ENCODE peak calls at places on chromosome 15, in four cellular contexts. O, M, S and F are unnamed samples. For H3K9me3, the result is how much of the 10 kb centered on the place peaks cover.

GRCh38 chr15:98541519-98541918 is 106.8 kb upstream of the IGF1R start:
- DNase-seq in O (no peak), M (no peak), S (no peak), F (no peak)

GRCh38 chr15:80177151-80177550 is 24.4 kb downstream of the FAH start:
- DNase-seq in O (no peak), M (no peak), S (no peak), F (no peak)

GRCh38 chr15:67100808-67101581 is 35.6 kb downstream of the SMAD3 start:
- DNase-seq in O (no peak), M (no peak), S (no peak), F (no peak)

GRCh38 chr15:90021108-90021507 is 20.0 kb downstream of the ZNF710 start:
- DNase-seq in O (peak), M (no peak), S (peak), F (no peak)

GRCh38 chr15:96181217-96181616 is 149.3 kb upstream of the NR2F2 start:
- DNase-seq in O (no peak), M (no peak), S (no peak), F (no peak)

GRCh38 chr15:67998599-67999122 is 55.5 kb upstream of the PIAS1 start:
- DNase-seq in O (peak), M (no peak), S (no peak), F (no peak)

GRCh38 chr15:50028323-50028722 is 90.7 kb downstream of the ATP8B4 start:
- DNase-seq in O (no peak), M (no peak), S (no peak), F (no peak)

GRCh38 chr15:38079236-38079635 is 144.8 kb downstream of the TMCO5A start:
- DNase-seq in O (no peak), M (no peak), S (no peak), F (no peak)

GRCh38 chr15:83372434-83372873 is 74.7 kb upstream of the SH3GL3 start:
- DNase-seq in O (no peak), M (no peak), S (no peak), F (no peak)

GRCh38 chr15:75758071-75758872 is 45.6 kb upstream of the CSPG4 start:
- DNase-seq in O (peak), M (peak), S (peak), F (peak)
- TF ChIP-seq POLR2A in O (peak), M (peak), S (peak), F (no peak)

DNA sequence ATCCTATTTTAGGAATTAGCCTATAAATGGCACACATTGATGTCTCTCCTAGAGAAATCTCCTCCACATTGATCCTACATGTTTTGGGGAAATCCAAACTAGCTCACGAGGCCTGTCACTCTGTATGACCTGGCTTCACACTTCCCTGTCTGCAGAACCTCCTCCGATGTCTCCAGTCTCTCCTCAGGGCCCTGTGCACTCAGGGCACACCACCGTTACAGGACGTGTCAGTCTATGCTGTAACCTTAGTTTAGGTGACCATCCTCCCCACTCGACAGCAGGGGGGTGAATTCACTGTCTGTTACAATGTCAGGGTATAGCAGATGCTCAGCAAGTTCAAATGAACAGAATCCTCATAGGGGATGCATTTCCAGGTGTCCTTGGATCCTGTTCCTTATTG is 249.1 kb downstream of the OCA2 start:
- DNase-seq in O (no peak), M (no peak), S (no peak), F (no peak)
- H3K9me3 ChIP-seq in O (under half), M (under half), S (under half), F (under half)

DNA sequence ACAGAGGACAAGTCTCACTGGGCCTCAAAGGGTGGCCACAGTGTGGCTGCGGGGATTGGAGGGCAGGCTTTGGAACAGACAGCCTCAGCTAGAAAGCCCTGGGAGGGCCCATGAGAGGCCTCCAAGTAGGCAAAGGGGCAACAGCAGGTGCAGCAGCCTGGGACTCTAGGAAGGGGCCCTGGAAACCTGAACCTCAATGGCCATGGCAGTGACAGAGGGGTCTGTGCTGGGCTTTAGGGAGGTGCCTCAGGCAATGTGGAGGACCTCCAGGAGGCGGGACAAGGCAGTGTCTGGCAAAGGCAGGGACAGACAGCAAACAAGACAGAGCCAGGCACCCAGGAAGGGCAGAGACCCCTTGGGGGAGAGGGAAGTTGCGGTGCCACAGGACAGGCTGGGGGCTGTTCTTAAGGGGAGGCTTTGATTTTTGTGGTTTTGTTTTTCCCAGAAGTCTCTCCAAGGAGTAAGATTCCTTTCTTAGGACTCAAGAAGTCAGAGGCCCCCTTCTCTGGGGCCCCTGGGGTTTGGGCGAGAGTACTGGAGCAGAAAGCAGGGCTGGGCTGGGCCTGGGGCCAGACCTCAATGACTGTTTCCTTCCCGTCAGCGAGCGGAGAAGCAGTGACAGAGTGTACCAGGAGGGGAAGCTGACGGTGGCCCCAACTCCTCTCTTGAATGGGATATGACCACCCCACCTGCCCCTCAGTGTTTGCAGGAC is 9.7 kb downstream of the STOML1 start:
- DNase-seq in O (peak), M (no peak), S (peak), F (peak)
- TF ChIP-seq EP300 in O (peak), M (no peak), S (peak), F (no peak)

GRCh38 chr15:40441736-40442531 is 1.2 kb downstream of the BAHD1 start:
- DNase-seq in O (peak), M (peak), S (no peak), F (no peak)

GRCh38 chr15:40439461-40440299 is 1.1 kb upstream of the BAHD1 start:
- DNase-seq in O (peak), M (peak), S (peak), F (no peak)

GRCh38 chr15:40438712-40439111 is 2.0 kb upstream of the BAHD1 start:
- DNase-seq in O (no peak), M (no peak), S (no peak), F (no peak)

GRCh38 chr15:40441012-40441735 is 421 bp downstream of the BAHD1 start:
- DNase-seq in O (no peak), M (peak), S (no peak), F (peak)

DNA sequence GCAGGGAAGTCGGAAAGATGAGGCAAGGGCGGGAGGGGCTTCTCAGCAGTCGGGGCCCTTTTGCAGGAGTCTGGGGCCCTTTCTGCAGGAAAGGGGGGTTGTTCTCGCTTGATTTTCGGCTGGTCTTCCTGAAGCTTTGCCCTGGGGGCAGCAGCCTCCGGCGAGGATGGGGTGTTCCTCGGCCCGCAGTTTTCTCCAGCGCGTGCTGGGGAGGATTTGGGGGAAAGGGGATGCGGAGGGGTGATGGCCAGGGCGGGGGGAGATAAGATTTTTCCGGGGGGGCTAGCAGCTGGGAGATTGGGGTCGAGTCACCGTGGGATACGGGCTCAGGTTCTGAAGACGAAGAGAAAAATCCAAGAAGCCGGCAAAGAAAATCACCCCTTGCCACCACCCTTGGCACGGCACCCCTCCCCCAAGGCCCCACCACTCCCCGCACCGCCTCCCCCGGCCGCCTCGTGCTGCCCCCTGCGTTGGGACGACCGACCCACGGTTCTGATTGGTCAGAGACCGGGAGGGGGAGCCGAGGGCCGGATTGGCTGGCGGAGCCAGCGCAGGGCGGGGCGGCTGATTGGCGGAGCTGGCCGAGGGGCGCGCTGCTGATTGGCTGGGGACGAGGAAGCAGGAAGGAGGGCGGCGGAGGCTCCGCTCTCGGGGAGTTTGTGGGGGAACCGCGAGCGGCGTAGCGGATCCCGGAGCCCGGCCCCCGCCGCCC is at the start of gene BAHD1:
- DNase-seq in O (peak), M (peak), S (peak), F (peak)
- TF ChIP-seq POLR2A in O (peak), M (no peak), S (peak), F (peak)

GRCh38 chr15:99620178-99620577 is 54.4 kb downstream of the MEF2A start:
- DNase-seq in O (no peak), M (no peak), S (no peak), F (no peak)

GRCh38 chr15:99616773-99617342 is 51.1 kb downstream of the MEF2A start:
- DNase-seq in O (no peak), M (no peak), S (no peak), F (no peak)

GRCh38 chr15:99619712-99620111 is 53.9 kb downstream of the MEF2A start:
- DNase-seq in O (no peak), M (no peak), S (no peak), F (no peak)

GRCh38 chr15:99621767-99622166 is 56.0 kb downstream of the MEF2A start:
- DNase-seq in O (no peak), M (no peak), S (no peak), F (no peak)

DNA sequence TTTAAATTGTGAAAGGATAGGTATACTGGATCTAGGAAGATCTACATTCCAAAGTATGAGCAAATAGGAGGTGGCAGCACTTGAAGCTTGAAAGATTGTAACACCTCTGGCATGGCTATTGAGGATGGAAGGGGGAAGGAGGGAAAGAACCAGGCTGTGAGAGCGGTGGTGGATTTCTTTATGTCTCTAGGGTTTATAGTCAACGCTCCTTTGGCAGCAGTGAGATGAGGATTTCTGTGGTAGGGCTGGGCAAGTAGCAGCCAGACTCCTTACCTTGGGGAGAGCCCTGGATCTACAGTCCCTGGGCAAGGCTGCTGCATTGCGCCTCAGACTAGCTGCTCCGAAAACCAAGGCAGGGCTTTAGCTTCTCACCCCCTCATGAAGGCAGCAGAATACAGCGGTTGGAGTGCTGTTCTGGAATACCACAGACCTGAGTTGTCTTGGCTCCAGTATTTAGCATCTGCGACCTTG is 53.2 kb downstream of the MEF2A start:
- DNase-seq in O (no peak), M (no peak), S (peak), F (no peak)
- H3K9me3 ChIP-seq in O (under half), M (under half), S (under half), F (under half)

GRCh38 chr15:93066103-93066725 is 22.8 kb downstream of the RGMA start:
- DNase-seq in O (no peak), M (no peak), S (no peak), F (no peak)
- TF ChIP-seq EP300 in O (peak), M (no peak), S (no peak), F (no peak)

GRCh38 chr15:84752195-84752594 is 3.8 kb downstream of the ZNF592 start:
- DNase-seq in O (no peak), M (no peak), S (no peak), F (no peak)

GRCh38 chr15:84748274-84749110 is at the start of gene ZNF592:
- DNase-seq in O (peak), M (peak), S (peak), F (peak)

GRCh38 chr15:84749111-84749991 is 959 bp downstream of the ZNF592 start:
- DNase-seq in O (peak), M (peak), S (peak), F (no peak)

GRCh38 chr15:84750583-84751092 is 2.2 kb downstream of the ZNF592 start:
- DNase-seq in O (no peak), M (peak), S (no peak), F (no peak)

GRCh38 chr15:84747423-84748273 is 744 bp upstream of the ZNF592 start:
- DNase-seq in O (peak), M (peak), S (peak), F (peak)
- TF ChIP-seq POLR2A in O (peak), M (peak), S (peak), F (no peak)

GRCh38 chr15:24659622-24660021 is 16.0 kb upstream of the NPAP1 start:
- DNase-seq in O (no peak), M (no peak), S (no peak), F (no peak)
- H3K9me3 ChIP-seq in O (under half), M (under half), S (under half), F (under half)